ENCODE peak calls at places on chromosomes 13 and 19, in eight cellular contexts. Y is activated effector memory CD4-positive, alpha-beta T cell treated with anti-CD3 and anti-CD28 coated beads, Interleukin-2, amount 50 U/mL, for 16 hours; A is MG63; K is adrenal gland; C is choroid plexus epithelial cell; F is NCI-H1105; D is NAMALWA; P is spleen. Z is an unnamed sample.

GRCh38 chr19:41895745-41896580 is 13.0 kb downstream of the ARHGEF1 start:
- DNase-seq in F (no peak), P (no peak), K (no peak), A (no peak), C (peak), Y (no peak), D (peak), Z (peak)

GRCh38 chr13:36774895-36775294 is 44.1 kb upstream of the RFXAP start:
- DNase-seq in C (peak), A (no peak), D (no peak), P (no peak), Y (no peak), K (no peak), F (no peak), Z (no peak)

GRCh38 chr13:84994582-84994981 is 804.6 kb downstream of the SLITRK6 start:
- DNase-seq in Y (no peak), D (no peak), K (no peak), C (peak), P (no peak), A (no peak), F (no peak), Z (peak)

GRCh38 chr19:37334179-37335071 is 36.5 kb upstream of the ZNF527 start:
- DNase-seq in C (peak), P (peak), K (peak), Y (peak), A (peak), D (peak), F (peak), Z (peak)

GRCh38 chr13:113726961-113727411 is 32.0 kb upstream of the TMEM255B start:
- DNase-seq in P (peak), K (peak), Y (no peak), A (peak), D (no peak), C (peak), F (no peak), Z (no peak)

GRCh38 chr19:6364353-6364752 is 3.0 kb downstream of the CLPP start:
- DNase-seq in Y (no peak), C (no peak), K (no peak), P (no peak), F (no peak), A (no peak), D (no peak), Z (no peak)

GRCh38 chr19:55454787-55455243 is 6.6 kb downstream of the ISOC2 start:
- DNase-seq in P (no peak), A (peak), F (no peak), D (peak), C (peak), Y (peak), K (no peak), Z (peak)

GRCh38 chr19:10861118-10861651 is 10.2 kb upstream of the CARM1 start:
- DNase-seq in F (no peak), C (peak), D (peak), P (no peak), Y (peak), A (peak), K (peak), Z (peak)

GRCh38 chr13:102035969-102036368 is 365.9 kb downstream of the FGF14 start:
- DNase-seq in P (no peak), Y (no peak), K (no peak), F (no peak), D (no peak), C (no peak), A (no peak), Z (no peak)

GRCh38 chr19:53878786-53879144 is 3.2 kb upstream of the PRKCG start:
- DNase-seq in F (no peak), K (no peak), C (no peak), A (no peak), Y (no peak), P (no peak), D (no peak), Z (no peak)

GRCh38 chr19:8366961-8367326 is 3.0 kb downstream of the ANGPTL4 start:
- DNase-seq in K (peak), P (peak), Y (no peak), F (no peak), A (no peak), D (no peak), C (peak), Z (no peak)

GRCh38 chr13:52156724-52157251 is 2.6 kb downstream of the NEK3 start:
- DNase-seq in K (no peak), Y (no peak), A (no peak), P (no peak), F (no peak), D (no peak), C (peak), Z (no peak)

GRCh38 chr19:53881482-53882390 is at the start of gene PRKCG:
- DNase-seq in P (peak), F (peak), Y (peak), A (no peak), D (peak), K (no peak), C (no peak), Z (peak)

GRCh38 chr13:52978989-52979388 is 49.6 kb upstream of the OLFM4 start:
- DNase-seq in Y (no peak), A (no peak), C (no peak), D (no peak), F (no peak), K (no peak), P (no peak), Z (no peak)

GRCh38 chr13:34567558-34567957 is 374.5 kb upstream of the NBEA start:
- DNase-seq in Y (no peak), P (no peak), K (no peak), D (no peak), F (no peak), C (no peak), A (no peak), Z (no peak)

GRCh38 chr19:58305932-58306323 is 751 bp downstream of the ERVK3-1 start:
- DNase-seq in K (no peak), Y (peak), C (peak), D (no peak), F (no peak), P (no peak), A (no peak), Z (no peak)

Z was measured in cerebellar cortex.